ENCODE peak calls at places on chromosomes 2 and 18, in eight cellular contexts. O is stimulated activated naive CD4-positive, alpha-beta T cell; L is NCI-H774; E is iris pigment epithelial cell; C is amniotic stem cell; S is SW 1271; I is stimulated activated CD8-positive, alpha-beta memory T cell treated with anti-CD3 and anti-CD28 coated beads, Interleukin-15, amount 100 ng/mL, for 1 hour; M is GM13976. X is an unnamed sample.

GRCh38 chr2:134764164-134764563 is 45.4 kb upstream of the TMEM163 start:
- DNase-seq in O (no peak), L (no peak), E (peak; percentile 22), C (no peak), S (no peak), I (no peak), M (no peak), X (no peak)

GRCh38 chr18:9067823-9068222 is 34.7 kb upstream of the NDUFV2 start:
- DNase-seq in O (no peak), L (no peak), E (no peak), C (no peak), S (no peak), I (no peak), M (no peak), X (no peak)

GRCh38 chr2:99066602-99067001 is 74.9 kb upstream of the C2orf15 start:
- DNase-seq in O (peak; percentile 21), L (peak; percentile 18), E (peak; percentile 67), C (peak; percentile 28), S (peak; percentile 29), I (no peak), M (peak; percentile 55), X (no peak)

GRCh38 chr2:62216616-62217015 is 20.7 kb downstream of the B3GNT2 start:
- DNase-seq in O (no peak), L (no peak), E (peak; percentile 98), C (no peak), S (no peak), I (no peak), M (no peak), X (no peak)

GRCh38 chr2:1366546-1367134 is 46.6 kb upstream of the TPO start:
- DNase-seq in O (no peak), L (peak; percentile 18), E (no peak), C (no peak), S (no peak), I (no peak), M (no peak), X (no peak)

GRCh38 chr2:31137211-31138036 is 816 bp downstream of the GALNT14 start:
- DNase-seq in O (no peak), L (no peak), E (no peak), C (no peak), S (peak; percentile 37), I (no peak), M (peak; percentile 48), X (peak; percentile 48)

GRCh38 chr2:161570424-161571050 is 53.7 kb upstream of the SLC4A10 start:
- DNase-seq in O (no peak), L (no peak), E (peak; percentile 2), C (no peak), S (no peak), I (no peak), M (no peak), X (no peak)

GRCh38 chr2:129191530-129191929 is 787.9 kb upstream of the RAB6C start:
- DNase-seq in O (no peak), L (no peak), E (no peak), C (no peak), S (no peak), I (no peak), M (no peak), X (no peak)

GRCh38 chr18:4455113-4455811 is at the start of gene DLGAP1:
- DNase-seq in O (no peak), L (no peak), E (peak; percentile 22), C (no peak), S (no peak), I (no peak), M (peak; percentile 58), X (no peak)

X was measured in NCI-H526 treated with DMSO at 0.1 percent for 48 hours.